ENCODE peak calls at places on chromosomes 11 and 22, in nine cellular contexts. C is AG10803; F is NB4; Y is activated CD4-positive, alpha-beta T cell treated with anti-CD3 and anti-CD28 coated beads, Interleukin-2, amount 50 U/mL, for 1 hour; W is NCI-H774; L is germinal center; A is cardiac muscle cell; H is fibroblast of pulmonary artery; D is NCI-H1092. N is an unnamed sample.
A peak's percentile ranks its signal among the peaks of the same experiment; 100 is the strongest.

GRCh38 chr11:99352642-99353041 is 331.9 kb downstream of the CNTN5 start:
- DNase-seq in W (no peak), D (no peak), C (no peak), Y (no peak), L (no peak), A (peak; percentile 89), H (no peak), F (no peak), N (peak; percentile 1)

GRCh38 chr22:19631899-19632670 is 82.2 kb upstream of the SEPTIN5 start:
- DNase-seq in Y (no peak), D (no peak), L (peak; percentile 36), A (peak; percentile 36), H (peak; percentile 51), F (peak; percentile 77), C (peak; percentile 32), W (no peak), N (peak; percentile 68)

GRCh38 chr22:36865346-36865745 is 4.5 kb downstream of the NCF4 start:
- DNase-seq in D (no peak), F (peak; percentile 49), A (peak; percentile 61), C (no peak), W (no peak), L (no peak), Y (no peak), H (peak; percentile 35), N (no peak)

GRCh38 chr11:86369668-86370067 is 5.0 kb upstream of the CCDC81 start:
- DNase-seq in D (no peak), W (no peak), Y (no peak), F (no peak), C (no peak), L (no peak), H (no peak), A (no peak), N (no peak)

GRCh38 chr11:69920500-69921428 is 101.5 kb upstream of the FGF3 start:
- DNase-seq in L (no peak), C (no peak), F (no peak), A (no peak), D (no peak), W (no peak), H (no peak), Y (no peak), N (no peak)

GRCh38 chr11:20621679-20622078 is 22.3 kb downstream of the SLC6A5 start:
- DNase-seq in A (no peak), C (no peak), W (no peak), D (no peak), F (no peak), L (no peak), Y (no peak), H (no peak), N (no peak)

GRCh38 chr11:87719311-87720073 is 455.8 kb downstream of the RAB38 start:
- DNase-seq in F (no peak), C (peak; percentile 4), L (no peak), W (no peak), H (peak; percentile 9), Y (no peak), D (no peak), A (no peak), N (no peak)

GRCh38 chr22:29370556-29370955 is 17.8 kb downstream of the AP1B1 start:
- DNase-seq in F (no peak), A (no peak), D (no peak), H (no peak), W (no peak), L (no peak), Y (no peak), C (no peak), N (peak; percentile 72)

GRCh38 chr22:37221424-37222336 is 9.4 kb upstream of the SSTR3 start:
- DNase-seq in D (no peak), C (no peak), Y (no peak), A (no peak), F (no peak), W (no peak), H (no peak), L (no peak), N (no peak)

GRCh38 chr11:111935331-111936044 is 1.7 kb upstream of the DIXDC1 start:
- DNase-seq in A (no peak), F (peak; percentile 70), C (no peak), Y (no peak), D (no peak), W (no peak), H (peak; percentile 57), L (no peak), N (no peak)

GRCh38 chr11:10524471-10524870 is 16.5 kb downstream of the RNF141 start:
- DNase-seq in Y (no peak), F (no peak), C (no peak), L (no peak), W (no peak), H (peak; percentile 22), D (no peak), A (no peak), N (no peak)

GRCh38 chr11:124612567-124613245 is 1.5 kb downstream of the PANX3 start:
- DNase-seq in C (no peak), H (peak; percentile 23), D (no peak), F (no peak), L (no peak), A (peak; percentile 65), Y (no peak), W (no peak), N (peak; percentile 15)

GRCh38 chr22:18070556-18071306 is 7.1 kb upstream of the PEX26 start:
- DNase-seq in A (no peak), Y (no peak), H (no peak), C (no peak), D (no peak), L (no peak), F (no peak), W (no peak), N (no peak)

GRCh38 chr11:120236169-120237107 is 3.5 kb upstream of the POU2F3 start:
- DNase-seq in F (peak; percentile 62), L (no peak), A (no peak), Y (no peak), H (peak; percentile 36), W (no peak), D (no peak), C (no peak), N (no peak)

GRCh38 chr22:36948273-36949055 is 35.0 kb downstream of the CSF2RB start:
- DNase-seq in W (no peak), L (no peak), F (no peak), D (no peak), H (peak; percentile 59), C (peak; percentile 24), A (no peak), Y (no peak), N (no peak)

GRCh38 chr11:104956528-104956927 is 11.8 kb downstream of the CASP4 start:
- DNase-seq in A (no peak), F (peak; percentile 6), W (no peak), H (peak; percentile 21), L (no peak), D (no peak), Y (no peak), C (no peak), N (no peak)

GRCh38 chr11:128367573-128367972 is 219.8 kb downstream of the ETS1 start:
- DNase-seq in C (no peak), H (no peak), W (no peak), A (no peak), L (no peak), Y (no peak), D (no peak), F (no peak), N (no peak)

GRCh38 chr11:76453248-76453647 is 8.4 kb downstream of the EMSY start:
- DNase-seq in W (no peak), C (no peak), H (no peak), F (no peak), D (no peak), L (no peak), Y (no peak), A (no peak), N (no peak)

GRCh38 chr22:43880743-43881055 is 11.1 kb downstream of the PNPLA5 start:
- DNase-seq in H (no peak), C (no peak), D (no peak), Y (no peak), F (no peak), W (no peak), A (no peak), L (no peak), N (no peak)

GRCh38 chr11:116791002-116791812 is 472 bp downstream of the APOA5 start:
- DNase-seq in L (peak; percentile 88), W (peak; percentile 74), F (peak; percentile 83), Y (peak; percentile 75), D (peak; percentile 83), C (peak; percentile 59), H (peak; percentile 74), A (peak; percentile 85), N (peak; percentile 69)

GRCh38 chr11:118572075-118572913 is at the start of gene ARCN1:
- DNase-seq in Y (peak; percentile 74), F (peak; percentile 89), W (peak; percentile 72), A (peak; percentile 84), C (peak; percentile 79), H (peak; percentile 77), L (peak; percentile 91), D (peak; percentile 72), N (peak; percentile 82)

GRCh38 chr22:31556627-31557203 is 60.4 kb downstream of the SFI1 start:
- DNase-seq in W (no peak), F (peak; percentile 48), H (peak; percentile 66), A (peak; percentile 44), C (peak; percentile 44), D (no peak), Y (no peak), L (peak; percentile 59), N (peak; percentile 6)

GRCh38 chr11:117130879-117131278 is 13.2 kb upstream of the PAFAH1B2 start:
- DNase-seq in A (no peak), Y (no peak), F (no peak), H (no peak), L (no peak), W (no peak), C (no peak), D (no peak), N (no peak)

GRCh38 chr22:39122772-39123470 is 25.9 kb downstream of the APOBEC3H start:
- DNase-seq in L (no peak), H (no peak), Y (no peak), A (no peak), F (no peak), D (no peak), W (no peak), C (no peak), N (no peak)

GRCh38 chr11:118859995-118860394 is 23.7 kb upstream of the CXCR5 start:
- DNase-seq in F (no peak), H (no peak), A (no peak), L (no peak), Y (no peak), C (no peak), W (no peak), D (no peak), N (no peak)

GRCh38 chr22:48870436-48870835 is 957.2 kb downstream of the BRD1 start:
- DNase-seq in A (no peak), W (no peak), Y (no peak), C (no peak), H (no peak), L (no peak), D (no peak), F (no peak), N (no peak)

GRCh38 chr11:112355726-112356125 is 95.1 kb upstream of the PLET1 start:
- DNase-seq in H (peak; percentile 66), C (peak; percentile 35), D (peak; percentile 60), F (peak; percentile 35), W (peak; percentile 81), L (no peak), A (peak; percentile 39), Y (no peak), N (no peak)

GRCh38 chr11:122340607-122341006 is 224.6 kb upstream of the BLID start:
- DNase-seq in D (no peak), W (no peak), F (no peak), A (no peak), Y (no peak), C (no peak), L (no peak), H (no peak), N (no peak)

GRCh38 chr11:125182522-125182921 is 18.0 kb downstream of the PKNOX2 start:
- DNase-seq in Y (no peak), C (no peak), D (no peak), H (no peak), L (no peak), W (no peak), F (no peak), A (no peak), N (no peak)

GRCh38 chr11:103110406-103110805 is 1.2 kb downstream of the DYNC2H1 start:
- DNase-seq in W (no peak), Y (no peak), C (peak; percentile 63), F (no peak), H (peak; percentile 64), D (no peak), L (peak; percentile 3), A (no peak), N (no peak)

GRCh38 chr11:83493918-83494317 is 207.8 kb upstream of the CCDC90B start:
- DNase-seq in Y (no peak), L (no peak), F (no peak), A (no peak), W (peak; percentile 69), C (no peak), D (no peak), H (no peak), N (no peak)